ENCODE peak calls at places on chromosomes 3 and 15, in four cellular contexts. One of them, this sample, is unnamed.

GRCh38 chr15:70030851-70031645 is 66.7 kb downstream of the TLE3 start:
- DNase-seq in lung: no peak
- DNase-seq in IMR-90: no peak
- DNase-seq in small intestine: no peak
- DNase-seq in this sample: no peak

GRCh38 chr15:23647421-23648375 is at the start of gene MAGEL2:
- DNase-seq in small intestine: no peak
- DNase-seq in IMR-90: no peak
- DNase-seq in lung: no peak
- DNase-seq in this sample: peak; percentile 44

GRCh38 chr3:129686941-129687340 is 80.5 kb upstream of the PLXND1 start:
- DNase-seq in small intestine: peak; percentile 39
- DNase-seq in IMR-90: no peak
- DNase-seq in lung: no peak
- DNase-seq in this sample: peak; percentile 15

GRCh38 chr3:70053293-70053692 is 53.8 kb downstream of the SAMMSON start:
- DNase-seq in IMR-90: no peak
- DNase-seq in lung: no peak
- DNase-seq in small intestine: no peak
- DNase-seq in this sample: no peak

GRCh38 chr3:12907729-12908128 is 66.4 kb upstream of the RPL32 start:
- DNase-seq in small intestine: no peak
- DNase-seq in IMR-90: no peak
- DNase-seq in lung: no peak
- DNase-seq in this sample: no peak

GRCh38 chr15:62083168-62084154 is 16.7 kb downstream of the C2CD4A start:
- DNase-seq in IMR-90: no peak
- DNase-seq in lung: no peak
- DNase-seq in small intestine: peak; percentile 54
- DNase-seq in this sample: no peak

GRCh38 chr3:17938313-17938712 is 195.9 kb upstream of the TBC1D5 start:
- DNase-seq in IMR-90: no peak
- DNase-seq in small intestine: no peak
- DNase-seq in lung: no peak
- DNase-seq in this sample: no peak

GRCh38 chr15:70061086-70061370 is 36.7 kb downstream of the TLE3 start:
- DNase-seq in small intestine: no peak
- DNase-seq in lung: no peak
- DNase-seq in IMR-90: no peak
- DNase-seq in this sample: peak; percentile 64

GRCh38 chr3:10467904-10468610 is 37.3 kb downstream of the ATP2B2 start:
- DNase-seq in lung: no peak
- DNase-seq in small intestine: no peak
- DNase-seq in IMR-90: no peak
- DNase-seq in this sample: no peak

GRCh38 chr15:99131441-99132023 is 26.7 kb downstream of the SYNM start:
- DNase-seq in small intestine: peak; percentile 48
- DNase-seq in IMR-90: no peak
- DNase-seq in lung: no peak
- DNase-seq in this sample: no peak

GRCh38 chr15:61762682-61763081 is 297.6 kb downstream of the VPS13C start:
- DNase-seq in IMR-90: no peak
- DNase-seq in small intestine: no peak
- DNase-seq in lung: no peak
- DNase-seq in this sample: no peak

GRCh38 chr3:23341147-23341838 is 138.2 kb downstream of the UBE2E2 start:
- DNase-seq in lung: no peak
- DNase-seq in IMR-90: no peak
- DNase-seq in small intestine: no peak
- DNase-seq in this sample: no peak

GRCh38 chr3:124607163-124607562 is 123.1 kb upstream of the UMPS start:
- DNase-seq in lung: no peak
- DNase-seq in small intestine: no peak
- DNase-seq in IMR-90: peak; percentile 83
- DNase-seq in this sample: no peak

GRCh38 chr15:51266548-51266947 is 71.8 kb downstream of the CYP19A1 start:
- DNase-seq in lung: no peak
- DNase-seq in small intestine: no peak
- DNase-seq in IMR-90: no peak
- DNase-seq in this sample: no peak

GRCh38 chr3:147415819-147416218 is 6.7 kb downstream of the ZIC1 start:
- DNase-seq in lung: no peak
- DNase-seq in small intestine: no peak
- DNase-seq in IMR-90: no peak
- DNase-seq in this sample: no peak

GRCh38 chr15:90869601-90870353 is 1.4 kb downstream of the FURIN start:
- DNase-seq in lung: peak; percentile 79
- DNase-seq in small intestine: no peak
- DNase-seq in IMR-90: peak; percentile 84
- DNase-seq in this sample: peak; percentile 88

GRCh38 chr3:113287111-113287817 is 75.9 kb downstream of the BOC start:
- DNase-seq in small intestine: no peak
- DNase-seq in lung: no peak
- DNase-seq in IMR-90: peak; percentile 92
- DNase-seq in this sample: no peak

GRCh38 chr15:93235321-93235720 is 146.3 kb upstream of the RGMA start:
- DNase-seq in IMR-90: no peak
- DNase-seq in lung: no peak
- DNase-seq in small intestine: no peak
- DNase-seq in this sample: no peak

GRCh38 chr3:72203613-72204349 is 418.8 kb upstream of the PROK2 start:
- DNase-seq in small intestine: no peak
- DNase-seq in lung: no peak
- DNase-seq in IMR-90: no peak
- DNase-seq in this sample: no peak

GRCh38 chr3:79534732-79535131 is 233.1 kb downstream of the ROBO1 start:
- DNase-seq in small intestine: no peak
- DNase-seq in lung: no peak
- DNase-seq in IMR-90: no peak
- DNase-seq in this sample: no peak
- H3K4me3 ChIP-seq in small intestine: no peak overlapping the region
- H3K4me3 ChIP-seq in lung: no peak overlapping the region
- H3K4me3 ChIP-seq in IMR-90: no peak overlapping the region
- H3K4me3 ChIP-seq in this sample: no peak overlapping the region

GRCh38 chr3:194296832-194297666 is 54.1 kb downstream of the CPN2 start:
- DNase-seq in small intestine: no peak
- DNase-seq in lung: no peak
- DNase-seq in IMR-90: no peak
- DNase-seq in this sample: peak; percentile 65
- H3K27ac ChIP-seq in small intestine: no peak overlapping the region
- H3K27ac ChIP-seq in lung: no peak overlapping the region
- H3K27ac ChIP-seq in IMR-90: no peak overlapping the region
- H3K27ac ChIP-seq in this sample: peak overlapping the region; percentile 81

GRCh38 chr15:37109151-37109912 is 9.0 kb upstream of the MEIS2 start:
- DNase-seq in lung: no peak
- DNase-seq in small intestine: no peak
- DNase-seq in IMR-90: no peak
- DNase-seq in this sample: no peak

GRCh38 chr15:37108725-37109124 is 8.4 kb upstream of the MEIS2 start:
- DNase-seq in IMR-90: no peak
- DNase-seq in small intestine: no peak
- DNase-seq in lung: no peak
- DNase-seq in this sample: no peak

GRCh38 chr15:37106490-37107001 is 6.2 kb upstream of the MEIS2 start:
- DNase-seq in small intestine: peak; percentile 41
- DNase-seq in lung: no peak
- DNase-seq in IMR-90: peak; percentile 24
- DNase-seq in this sample: no peak

GRCh38 chr15:37107071-37107753 is 6.9 kb upstream of the MEIS2 start:
- DNase-seq in lung: no peak
- DNase-seq in small intestine: no peak
- DNase-seq in IMR-90: no peak
- DNase-seq in this sample: no peak

GRCh38 chr15:37107754-37108724 is 7.7 kb upstream of the MEIS2 start:
- DNase-seq in IMR-90: no peak
- DNase-seq in small intestine: no peak
- DNase-seq in lung: no peak
- DNase-seq in this sample: no peak
- H3K4me3 ChIP-seq in IMR-90: no peak overlapping the region
- H3K4me3 ChIP-seq in small intestine: no peak overlapping the region
- H3K4me3 ChIP-seq in lung: no peak overlapping the region
- H3K4me3 ChIP-seq in this sample: no peak overlapping the region

DNA sequence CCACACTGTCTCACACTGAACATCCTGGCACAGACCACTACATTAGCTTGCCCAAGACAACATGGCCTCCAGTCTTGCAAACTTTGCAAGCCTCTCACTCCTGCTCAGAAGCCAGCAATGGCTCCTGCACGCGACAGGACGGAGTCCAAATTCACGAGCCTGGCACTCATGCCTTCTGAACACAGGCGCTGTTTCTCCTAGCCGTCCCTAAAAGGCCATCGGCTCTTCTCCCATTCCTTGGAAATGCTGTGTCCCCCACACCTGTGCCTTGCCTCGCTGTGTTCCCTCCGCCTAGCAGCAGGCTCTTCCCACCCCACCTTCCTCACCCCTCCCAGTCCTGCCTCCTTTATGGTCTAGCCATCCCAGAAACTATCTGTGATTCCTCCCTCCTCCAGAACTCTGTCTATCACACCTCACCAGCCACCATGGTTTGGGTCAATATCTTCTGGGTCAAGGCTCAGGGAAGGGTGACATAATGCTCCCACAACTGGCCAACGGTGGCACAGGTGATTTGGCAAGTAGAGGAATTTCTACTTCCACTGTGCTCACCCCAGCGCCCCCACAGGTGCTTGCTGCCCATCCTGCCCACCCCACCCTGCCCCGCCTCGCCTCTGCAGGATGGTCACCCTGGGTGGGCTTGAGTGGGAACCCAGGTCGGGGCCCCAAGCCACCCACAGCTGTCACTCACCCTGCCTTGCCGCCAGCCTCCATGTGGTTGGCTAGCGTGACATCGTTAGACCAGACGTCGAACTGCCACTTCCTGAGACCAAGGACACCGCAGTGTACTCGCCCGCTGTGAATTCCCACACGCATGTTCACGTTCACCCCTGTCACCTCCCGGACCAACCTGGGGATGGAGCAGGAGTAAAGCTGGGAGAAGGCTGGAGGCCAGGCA is 120.7 kb downstream of the ADCY5 start:
- DNase-seq in IMR-90: no peak
- DNase-seq in small intestine: no peak
- DNase-seq in lung: no peak
- DNase-seq in this sample: no peak
- H3K27ac ChIP-seq in IMR-90: no peak overlapping the region
- H3K27ac ChIP-seq in small intestine: no peak overlapping the region
- H3K27ac ChIP-seq in lung: no peak overlapping the region
- H3K27ac ChIP-seq in this sample: no peak overlapping the region

DNA sequence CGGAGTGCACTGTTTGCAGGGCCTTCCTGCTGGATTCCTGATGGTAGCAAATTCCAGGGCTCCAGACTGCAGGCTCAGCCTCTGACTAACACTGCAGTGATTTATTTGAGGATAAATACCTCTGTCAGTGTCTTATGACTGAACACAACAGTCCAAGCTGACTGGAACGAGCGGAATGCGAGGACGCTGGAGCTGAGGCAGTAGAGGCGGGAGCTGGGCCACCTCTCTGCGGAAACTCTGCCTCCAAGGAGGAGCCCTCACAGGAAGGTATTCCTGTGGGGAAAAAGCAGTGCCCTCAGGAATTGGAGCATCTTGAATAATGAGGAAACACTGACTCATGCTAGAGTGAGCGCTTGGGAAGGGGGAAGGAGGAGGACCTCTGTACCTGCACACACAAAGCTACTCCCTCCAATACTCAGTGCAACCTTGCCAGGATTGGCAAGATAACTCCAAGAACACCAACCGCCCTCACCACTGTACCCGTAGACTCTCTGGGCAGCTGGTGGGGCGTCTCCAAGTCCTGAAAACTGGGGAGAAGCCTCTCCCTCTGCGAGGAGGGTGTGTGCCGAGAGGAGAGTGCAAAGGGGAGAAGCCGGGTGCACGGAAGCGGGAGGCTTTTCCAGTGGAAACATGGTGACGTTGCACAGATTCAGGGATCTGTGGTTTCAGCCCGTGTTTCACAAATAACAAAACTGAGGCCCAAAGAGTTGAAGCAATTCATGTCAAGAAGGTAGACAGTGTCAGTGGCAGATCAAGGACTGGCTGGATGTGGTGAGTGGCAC is 43.0 kb downstream of the VGLL4 start:
- DNase-seq in lung: peak; percentile 47
- DNase-seq in IMR-90: peak; percentile 100
- DNase-seq in small intestine: peak; percentile 89
- DNase-seq in this sample: no peak
- H3K4me3 ChIP-seq in lung: no peak overlapping the region
- H3K4me3 ChIP-seq in IMR-90: no peak overlapping the region
- H3K4me3 ChIP-seq in small intestine: no peak overlapping the region
- H3K4me3 ChIP-seq in this sample: no peak overlapping the region

GRCh38 chr3:123290107-123290930 is 88.6 kb downstream of the SEC22A start:
- DNase-seq in lung: no peak
- DNase-seq in IMR-90: no peak
- DNase-seq in small intestine: no peak
- DNase-seq in this sample: no peak

GRCh38 chr3:123291404-123291803 is 89.7 kb downstream of the SEC22A start:
- DNase-seq in IMR-90: no peak
- DNase-seq in small intestine: no peak
- DNase-seq in lung: no peak
- DNase-seq in this sample: no peak

GRCh38 chr3:123290962-123291361 is 89.2 kb downstream of the SEC22A start:
- DNase-seq in lung: no peak
- DNase-seq in IMR-90: no peak
- DNase-seq in small intestine: no peak
- DNase-seq in this sample: no peak

GRCh38 chr3:123294296-123294938 is 92.7 kb downstream of the SEC22A start:
- DNase-seq in IMR-90: no peak
- DNase-seq in small intestine: no peak
- DNase-seq in lung: no peak
- DNase-seq in this sample: no peak

GRCh38 chr3:123292321-123293310 is 90.9 kb downstream of the SEC22A start:
- DNase-seq in IMR-90: no peak
- DNase-seq in small intestine: no peak
- DNase-seq in lung: no peak
- DNase-seq in this sample: no peak
- H3K27ac ChIP-seq in IMR-90: no peak overlapping the region
- H3K27ac ChIP-seq in small intestine: no peak overlapping the region
- H3K27ac ChIP-seq in lung: no peak overlapping the region
- H3K27ac ChIP-seq in this sample: no peak overlapping the region

GRCh38 chr3:99638244-99638948 is at the start of gene COL8A1:
- DNase-seq in small intestine: no peak
- DNase-seq in IMR-90: peak; percentile 77
- DNase-seq in lung: peak; percentile 71
- DNase-seq in this sample: peak; percentile 82
- H3K4me3 ChIP-seq in small intestine: no peak within 1 kb of the TSS
- H3K4me3 ChIP-seq in IMR-90: peak within 1 kb of the TSS; percentile 62
- H3K4me3 ChIP-seq in lung: peak within 1 kb of the TSS; percentile 16
- H3K4me3 ChIP-seq in this sample: peak within 1 kb of the TSS; percentile 55

This sample was measured in thyroid gland.